ENCODE peak calls at places on chromosome 20, in four cellular contexts. One of them, this sample, is unnamed. For H3K4me1, the result is how much of the 10 kb centered on the place peaks cover.

GRCh38 chr20:21235713-21236445 is 67.3 kb upstream of the XRN2 start:
- DNase-seq in GM12878: no peak
- DNase-seq in HepG2: peak
- DNase-seq in ovary: peak
- DNase-seq in this sample: no peak

GRCh38 chr20:58018590-58018989 is 209.9 kb downstream of the ANKRD60 start:
- DNase-seq in GM12878: no peak
- DNase-seq in HepG2: no peak
- DNase-seq in ovary: no peak
- DNase-seq in this sample: no peak

GRCh38 chr20:24366605-24367004 is 102.8 kb upstream of the SYNDIG1 start:
- DNase-seq in ovary: no peak
- DNase-seq in GM12878: no peak
- DNase-seq in HepG2: no peak
- DNase-seq in this sample: no peak

GRCh38 chr20:53692465-53693067 is 98.9 kb upstream of the ZNF217 start:
- DNase-seq in GM12878: no peak
- DNase-seq in ovary: no peak
- DNase-seq in HepG2: no peak
- DNase-seq in this sample: no peak

GRCh38 chr20:13041574-13042457 is 33.0 kb downstream of the SPTLC3 start:
- DNase-seq in HepG2: no peak
- DNase-seq in GM12878: no peak
- DNase-seq in ovary: no peak
- DNase-seq in this sample: no peak

GRCh38 chr20:41145821-41146620 is 8.7 kb downstream of the PLCG1 start:
- DNase-seq in GM12878: no peak
- DNase-seq in ovary: no peak
- DNase-seq in HepG2: no peak
- DNase-seq in this sample: no peak

GRCh38 chr20:47241345-47241781 is 115.1 kb downstream of the ZMYND8 start:
- DNase-seq in ovary: peak
- DNase-seq in HepG2: no peak
- DNase-seq in GM12878: no peak
- DNase-seq in this sample: no peak

GRCh38 chr20:25089662-25090061 is 7.7 kb upstream of the VSX1 start:
- DNase-seq in ovary: no peak
- DNase-seq in GM12878: no peak
- DNase-seq in HepG2: no peak
- DNase-seq in this sample: peak

GRCh38 chr20:39019805-39020325 is 57.7 kb downstream of the DHX35 start:
- DNase-seq in GM12878: peak
- DNase-seq in ovary: no peak
- DNase-seq in HepG2: no peak
- DNase-seq in this sample: no peak

GRCh38 chr20:61436674-61437279 is 184.7 kb downstream of the CDH4 start:
- DNase-seq in HepG2: no peak
- DNase-seq in GM12878: no peak
- DNase-seq in ovary: no peak
- DNase-seq in this sample: no peak

GRCh38 chr20:62202676-62203377 is 17.3 kb downstream of the HRH3 start:
- DNase-seq in ovary: no peak
- DNase-seq in GM12878: no peak
- DNase-seq in HepG2: no peak
- DNase-seq in this sample: no peak

GRCh38 chr20:40390654-40391053 is 298.4 kb downstream of the MAFB start:
- DNase-seq in GM12878: no peak
- DNase-seq in ovary: no peak
- DNase-seq in HepG2: no peak
- DNase-seq in this sample: no peak

DNA sequence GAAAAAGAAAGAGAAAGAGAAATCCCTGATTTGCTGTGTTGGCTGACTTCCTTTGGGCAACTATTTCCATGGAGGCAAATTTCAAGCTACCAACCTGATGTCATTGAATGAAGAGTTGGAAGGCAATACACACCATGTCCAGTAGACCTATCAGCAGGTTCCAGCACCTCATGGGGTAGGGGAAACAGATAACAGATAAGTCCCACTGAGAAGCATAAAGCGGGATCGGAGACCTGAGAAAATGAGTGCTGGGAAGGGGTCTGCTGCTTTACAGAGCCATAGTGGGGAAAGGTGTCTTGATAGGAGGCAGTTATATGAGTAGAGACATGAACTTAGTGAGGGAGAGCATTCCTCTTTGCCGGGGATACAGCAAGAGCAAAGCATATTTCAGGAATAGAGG is 244.9 kb downstream of the PLCB1 start:
- DNase-seq in GM12878: no peak
- DNase-seq in HepG2: no peak
- DNase-seq in ovary: no peak
- DNase-seq in this sample: no peak
- H3K27ac ChIP-seq in GM12878: no peak
- H3K27ac ChIP-seq in HepG2: no peak
- H3K27ac ChIP-seq in ovary: no peak
- H3K27ac ChIP-seq in this sample: no peak

GRCh38 chr20:33670715-33671499 is 3.3 kb downstream of the NECAB3 start:
- DNase-seq in HepG2: no peak
- DNase-seq in GM12878: no peak
- DNase-seq in ovary: no peak
- DNase-seq in this sample: no peak
- H3K4me1 ChIP-seq in HepG2: under half
- H3K4me1 ChIP-seq in GM12878: under half
- H3K4me1 ChIP-seq in ovary: under half
- H3K4me1 ChIP-seq in this sample: under half

DNA sequence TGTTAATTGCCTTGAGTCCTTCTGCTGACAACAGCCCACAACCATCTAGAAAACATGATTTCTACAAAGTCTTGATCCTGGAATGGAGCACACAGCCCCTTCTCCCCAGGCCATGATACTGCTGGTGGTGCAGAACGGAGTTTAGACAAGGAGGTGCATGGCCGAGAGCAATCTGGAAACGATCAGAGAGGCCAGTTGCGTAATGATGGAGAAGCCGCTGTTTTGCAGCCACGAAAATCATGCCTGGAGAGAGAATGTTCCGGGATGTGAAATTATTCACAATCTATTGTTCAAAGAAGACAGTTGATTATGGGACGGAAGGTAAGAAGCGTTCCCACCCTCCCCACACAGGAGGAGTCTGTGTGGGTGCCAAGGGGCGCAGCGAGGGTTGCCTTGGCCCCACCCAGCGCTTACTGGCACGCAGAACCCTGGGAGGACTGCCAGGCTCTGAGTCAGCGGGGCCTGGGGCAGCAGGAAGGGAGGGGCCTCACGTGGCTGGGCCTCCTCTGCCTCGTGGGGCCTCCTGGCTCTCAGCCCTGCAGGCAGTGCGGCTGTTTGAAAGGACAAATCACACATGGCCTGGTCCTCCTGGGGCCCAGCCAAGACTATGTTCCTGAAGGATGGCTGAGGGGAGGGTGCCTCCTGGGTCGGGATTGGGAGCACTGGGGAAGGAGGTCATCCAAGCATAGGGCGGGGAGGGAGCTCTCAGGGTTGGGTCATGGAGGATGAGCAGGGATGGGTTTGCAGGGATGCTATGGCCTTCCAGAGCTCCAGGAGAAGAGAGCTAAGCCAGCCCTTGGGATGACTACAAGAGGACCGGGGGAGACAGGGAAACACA is 8.7 kb upstream of the AP5S1 start:
- DNase-seq in GM12878: no peak
- DNase-seq in HepG2: peak
- DNase-seq in ovary: peak
- DNase-seq in this sample: peak
- TF ChIP-seq EP300 in GM12878: no peak
- TF ChIP-seq EP300 in HepG2: peak
- TF ChIP-seq EP300 in ovary: peak
- TF ChIP-seq EP300 in this sample: peak

DNA sequence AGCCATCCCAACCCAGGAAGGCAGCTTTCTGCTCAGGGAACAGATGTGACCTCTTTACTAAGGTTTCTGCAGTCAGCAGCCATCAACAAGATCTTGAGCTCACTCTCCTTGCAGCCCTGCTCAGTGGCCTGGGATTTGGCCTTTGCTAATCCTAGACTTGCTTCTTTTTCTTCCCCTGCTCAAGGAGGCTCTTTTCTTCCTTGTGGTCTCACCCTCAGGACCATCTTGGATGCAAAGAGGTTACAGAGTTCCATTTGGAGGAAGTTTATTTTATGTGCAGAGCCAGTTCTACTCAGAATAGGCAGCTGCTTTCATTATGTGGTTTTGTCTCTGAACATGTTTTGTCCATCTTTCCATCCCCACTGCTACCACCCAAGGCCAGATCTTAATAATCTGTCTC is 49.3 kb downstream of the RALY start:
- DNase-seq in ovary: no peak
- DNase-seq in GM12878: no peak
- DNase-seq in HepG2: no peak
- DNase-seq in this sample: no peak
- H3K27ac ChIP-seq in ovary: no peak
- H3K27ac ChIP-seq in GM12878: no peak
- H3K27ac ChIP-seq in HepG2: no peak
- H3K27ac ChIP-seq in this sample: no peak

GRCh38 chr20:32966382-32966781 is 37.9 kb downstream of the SUN5 start:
- DNase-seq in GM12878: no peak
- DNase-seq in HepG2: no peak
- DNase-seq in ovary: no peak
- DNase-seq in this sample: peak

GRCh38 chr20:32964575-32964974 is 39.7 kb downstream of the SUN5 start:
- DNase-seq in HepG2: no peak
- DNase-seq in ovary: no peak
- DNase-seq in GM12878: no peak
- DNase-seq in this sample: peak

GRCh38 chr20:32966881-32967781 is 37.1 kb downstream of the SUN5 start:
- DNase-seq in HepG2: no peak
- DNase-seq in ovary: no peak
- DNase-seq in GM12878: peak
- DNase-seq in this sample: peak

GRCh38 chr20:32965115-32965514 is 39.1 kb downstream of the SUN5 start:
- DNase-seq in HepG2: no peak
- DNase-seq in GM12878: no peak
- DNase-seq in ovary: no peak
- DNase-seq in this sample: no peak

GRCh38 chr20:32965581-32966373 is 38.5 kb downstream of the SUN5 start:
- DNase-seq in GM12878: no peak
- DNase-seq in HepG2: no peak
- DNase-seq in ovary: no peak
- DNase-seq in this sample: peak
- H3K4me1 ChIP-seq in GM12878: under half
- H3K4me1 ChIP-seq in HepG2: under half
- H3K4me1 ChIP-seq in ovary: under half
- H3K4me1 ChIP-seq in this sample: under half